ENCODE peak calls at places on chromosomes 2 and 18, in four cellular contexts. One of them, this sample, is unnamed.

GRCh38 chr2:135904590-135904989 is 28.3 kb upstream of the MCM6 start:
- DNase-seq in lower lobe of right lung: no peak
- DNase-seq in mesothelial cell of epicardium: no peak
- DNase-seq in substantia nigra: no peak
- DNase-seq in this sample: no peak

GRCh38 chr2:112204411-112204810 is 50.4 kb downstream of the ZC3H8 start:
- DNase-seq in lower lobe of right lung: no peak
- DNase-seq in mesothelial cell of epicardium: no peak
- DNase-seq in substantia nigra: no peak
- DNase-seq in this sample: no peak

GRCh38 chr18:79299711-79300110 is 96.0 kb upstream of the NFATC1 start:
- DNase-seq in lower lobe of right lung: no peak
- DNase-seq in mesothelial cell of epicardium: no peak
- DNase-seq in substantia nigra: no peak
- DNase-seq in this sample: no peak

GRCh38 chr18:41371718-41372117 is 583.3 kb upstream of the PIK3C3 start:
- DNase-seq in lower lobe of right lung: no peak
- DNase-seq in mesothelial cell of epicardium: no peak
- DNase-seq in substantia nigra: no peak
- DNase-seq in this sample: no peak

GRCh38 chr2:76268928-76269327 is 558.2 kb upstream of the GCFC2 start:
- DNase-seq in lower lobe of right lung: no peak
- DNase-seq in mesothelial cell of epicardium: no peak
- DNase-seq in substantia nigra: no peak
- DNase-seq in this sample: peak; percentile 3

GRCh38 chr2:162994718-162995117 is 156.2 kb upstream of the KCNH7 start:
- DNase-seq in lower lobe of right lung: no peak
- DNase-seq in mesothelial cell of epicardium: no peak
- DNase-seq in substantia nigra: no peak
- DNase-seq in this sample: no peak

GRCh38 chr2:223700221-223700620 is 98.1 kb upstream of the SCG2 start:
- DNase-seq in lower lobe of right lung: no peak
- DNase-seq in mesothelial cell of epicardium: no peak
- DNase-seq in substantia nigra: no peak
- DNase-seq in this sample: no peak

GRCh38 chr18:57432765-57433400 is 2.3 kb upstream of the ONECUT2 start:
- DNase-seq in lower lobe of right lung: no peak
- DNase-seq in mesothelial cell of epicardium: no peak
- DNase-seq in substantia nigra: no peak
- DNase-seq in this sample: no peak

GRCh38 chr2:99278793-99279291 is 22.2 kb downstream of the LYG1 start:
- DNase-seq in lower lobe of right lung: no peak
- DNase-seq in mesothelial cell of epicardium: no peak
- DNase-seq in substantia nigra: no peak
- DNase-seq in this sample: no peak

GRCh38 chr2:166384774-166385173 is 9.0 kb upstream of the SCN9A start:
- DNase-seq in lower lobe of right lung: no peak
- DNase-seq in mesothelial cell of epicardium: no peak
- DNase-seq in substantia nigra: no peak
- DNase-seq in this sample: no peak

GRCh38 chr2:201208563-201209252 is 25.8 kb downstream of the CASP10 start:
- DNase-seq in lower lobe of right lung: peak; percentile 75
- DNase-seq in mesothelial cell of epicardium: no peak
- DNase-seq in substantia nigra: peak; percentile 7
- DNase-seq in this sample: no peak

GRCh38 chr2:15485949-15486348 is 75.2 kb downstream of the NBAS start:
- DNase-seq in lower lobe of right lung: no peak
- DNase-seq in mesothelial cell of epicardium: no peak
- DNase-seq in substantia nigra: no peak
- DNase-seq in this sample: no peak

GRCh38 chr2:6447209-6447608 is 418.5 kb downstream of the CMPK2 start:
- DNase-seq in lower lobe of right lung: no peak
- DNase-seq in mesothelial cell of epicardium: no peak
- DNase-seq in substantia nigra: no peak
- DNase-seq in this sample: no peak

GRCh38 chr2:43898134-43898957 is 59.6 kb downstream of the ABCG8 start:
- DNase-seq in lower lobe of right lung: peak; percentile 66
- DNase-seq in mesothelial cell of epicardium: no peak
- DNase-seq in substantia nigra: no peak
- DNase-seq in this sample: no peak

GRCh38 chr2:28780496-28780895 is 28.9 kb downstream of the PPP1CB start:
- DNase-seq in lower lobe of right lung: no peak
- DNase-seq in mesothelial cell of epicardium: no peak
- DNase-seq in substantia nigra: no peak
- DNase-seq in this sample: no peak

GRCh38 chr2:9481257-9481922 is 7.0 kb downstream of the IAH1 start:
- DNase-seq in lower lobe of right lung: no peak
- DNase-seq in mesothelial cell of epicardium: no peak
- DNase-seq in substantia nigra: no peak
- DNase-seq in this sample: no peak

GRCh38 chr2:27752551-27753237 is 18.8 kb upstream of the MRPL33 start:
- DNase-seq in lower lobe of right lung: no peak
- DNase-seq in mesothelial cell of epicardium: peak; percentile 63
- DNase-seq in substantia nigra: no peak
- DNase-seq in this sample: no peak

GRCh38 chr2:10835052-10835970 is 22.7 kb upstream of the PDIA6 start:
- DNase-seq in lower lobe of right lung: peak; percentile 82
- DNase-seq in mesothelial cell of epicardium: peak; percentile 85
- DNase-seq in substantia nigra: peak; percentile 37
- DNase-seq in this sample: no peak

GRCh38 chr2:85751300-85751575 is 2.6 kb upstream of the ATOH8 start:
- DNase-seq in lower lobe of right lung: no peak
- DNase-seq in mesothelial cell of epicardium: no peak
- DNase-seq in substantia nigra: no peak
- DNase-seq in this sample: no peak

GRCh38 chr2:231780123-231780908 is 766 bp downstream of the PDE6D start:
- DNase-seq in lower lobe of right lung: no peak
- DNase-seq in mesothelial cell of epicardium: peak; percentile 51
- DNase-seq in substantia nigra: no peak
- DNase-seq in this sample: no peak

GRCh38 chr2:135494503-135494902 is 36.5 kb downstream of the ZRANB3 start:
- DNase-seq in lower lobe of right lung: no peak
- DNase-seq in mesothelial cell of epicardium: no peak
- DNase-seq in substantia nigra: no peak
- DNase-seq in this sample: no peak

GRCh38 chr18:9943311-9943710 is 29.5 kb downstream of the VAPA start:
- DNase-seq in lower lobe of right lung: no peak
- DNase-seq in mesothelial cell of epicardium: no peak
- DNase-seq in substantia nigra: no peak
- DNase-seq in this sample: no peak

GRCh38 chr2:186611526-186611925 is 21.7 kb downstream of the ITGAV start:
- DNase-seq in lower lobe of right lung: no peak
- DNase-seq in mesothelial cell of epicardium: no peak
- DNase-seq in substantia nigra: no peak
- DNase-seq in this sample: no peak

GRCh38 chr18:61398961-61399632 is 65.9 kb downstream of the CDH20 start:
- DNase-seq in lower lobe of right lung: no peak
- DNase-seq in mesothelial cell of epicardium: no peak
- DNase-seq in substantia nigra: no peak
- DNase-seq in this sample: no peak

GRCh38 chr18:60599267-60599666 is 226.7 kb upstream of the MC4R start:
- DNase-seq in lower lobe of right lung: no peak
- DNase-seq in mesothelial cell of epicardium: no peak
- DNase-seq in substantia nigra: no peak
- DNase-seq in this sample: no peak

GRCh38 chr18:76553715-76554603 is 58.9 kb upstream of the ZNF516 start:
- DNase-seq in lower lobe of right lung: no peak
- DNase-seq in mesothelial cell of epicardium: no peak
- DNase-seq in substantia nigra: no peak
- DNase-seq in this sample: no peak

GRCh38 chr2:72669121-72669520 is 156.7 kb downstream of the EXOC6B start:
- DNase-seq in lower lobe of right lung: no peak
- DNase-seq in mesothelial cell of epicardium: no peak
- DNase-seq in substantia nigra: no peak
- DNase-seq in this sample: no peak

GRCh38 chr2:118940008-118940407 is 2.0 kb upstream of the MARCO start:
- DNase-seq in lower lobe of right lung: no peak
- DNase-seq in mesothelial cell of epicardium: no peak
- DNase-seq in substantia nigra: no peak
- DNase-seq in this sample: no peak

GRCh38 chr2:72781500-72781899 is 44.3 kb downstream of the EXOC6B start:
- DNase-seq in lower lobe of right lung: no peak
- DNase-seq in mesothelial cell of epicardium: no peak
- DNase-seq in substantia nigra: no peak
- DNase-seq in this sample: no peak

GRCh38 chr2:206764673-206765241 is 371 bp downstream of the MDH1B start:
- DNase-seq in lower lobe of right lung: no peak
- DNase-seq in mesothelial cell of epicardium: no peak
- DNase-seq in substantia nigra: no peak
- DNase-seq in this sample: no peak

This sample was measured in frontal cortex.